ENCODE peak calls at places on chromosomes 11 and 22, in five cellular contexts. One of them, this sample, is unnamed. For H3K4me1 and H3K9me3, the result is how much of the 10 kb centered on the place peaks cover.

GRCh38 chr11:74388678-74389327 is 9.4 kb downstream of the PGM2L1 start:
- DNase-seq in small intestine: peak
- DNase-seq in A673: peak
- DNase-seq in right cardiac atrium: no peak
- DNase-seq in Peyer's patch: peak
- DNase-seq in this sample: no peak

GRCh38 chr22:20430101-20430640 is 7.5 kb downstream of the SCARF2 start:
- DNase-seq in small intestine: no peak
- DNase-seq in A673: no peak
- DNase-seq in right cardiac atrium: no peak
- DNase-seq in Peyer's patch: peak
- DNase-seq in this sample: peak

GRCh38 chr11:102447193-102447592 is 5.4 kb downstream of the TMEM123 start:
- DNase-seq in small intestine: no peak
- DNase-seq in A673: no peak
- DNase-seq in right cardiac atrium: no peak
- DNase-seq in Peyer's patch: no peak
- DNase-seq in this sample: no peak

GRCh38 chr22:40419718-40420117 is 49.3 kb downstream of the SGSM3 start:
- DNase-seq in small intestine: no peak
- DNase-seq in A673: no peak
- DNase-seq in right cardiac atrium: no peak
- DNase-seq in Peyer's patch: no peak
- DNase-seq in this sample: peak

GRCh38 chr11:31106326-31106725 is 263.2 kb downstream of the DCDC1 start:
- DNase-seq in small intestine: no peak
- DNase-seq in A673: peak
- DNase-seq in right cardiac atrium: no peak
- DNase-seq in Peyer's patch: no peak
- DNase-seq in this sample: no peak

GRCh38 chr11:119729581-119730346 is 764 bp upstream of the NECTIN1 start:
- DNase-seq in small intestine: peak
- DNase-seq in A673: peak
- DNase-seq in right cardiac atrium: peak
- DNase-seq in Peyer's patch: peak
- DNase-seq in this sample: peak

GRCh38 chr22:31135706-31136105 is 4.6 kb downstream of the PLA2G3 start:
- DNase-seq in small intestine: no peak
- DNase-seq in A673: no peak
- DNase-seq in right cardiac atrium: no peak
- DNase-seq in Peyer's patch: no peak
- DNase-seq in this sample: no peak

GRCh38 chr22:49724893-49725489 is 102.7 kb downstream of the BRD1 start:
- DNase-seq in small intestine: peak
- DNase-seq in A673: peak
- DNase-seq in right cardiac atrium: peak
- DNase-seq in Peyer's patch: peak
- DNase-seq in this sample: peak

GRCh38 chr22:48736593-48737460 is 1090.8 kb downstream of the BRD1 start:
- DNase-seq in small intestine: no peak
- DNase-seq in A673: no peak
- DNase-seq in right cardiac atrium: peak
- DNase-seq in Peyer's patch: no peak
- DNase-seq in this sample: peak

GRCh38 chr11:110921742-110922200 is 209.5 kb upstream of the ARHGAP20 start:
- DNase-seq in small intestine: no peak
- DNase-seq in A673: peak
- DNase-seq in right cardiac atrium: peak
- DNase-seq in Peyer's patch: no peak
- DNase-seq in this sample: no peak

DNA sequence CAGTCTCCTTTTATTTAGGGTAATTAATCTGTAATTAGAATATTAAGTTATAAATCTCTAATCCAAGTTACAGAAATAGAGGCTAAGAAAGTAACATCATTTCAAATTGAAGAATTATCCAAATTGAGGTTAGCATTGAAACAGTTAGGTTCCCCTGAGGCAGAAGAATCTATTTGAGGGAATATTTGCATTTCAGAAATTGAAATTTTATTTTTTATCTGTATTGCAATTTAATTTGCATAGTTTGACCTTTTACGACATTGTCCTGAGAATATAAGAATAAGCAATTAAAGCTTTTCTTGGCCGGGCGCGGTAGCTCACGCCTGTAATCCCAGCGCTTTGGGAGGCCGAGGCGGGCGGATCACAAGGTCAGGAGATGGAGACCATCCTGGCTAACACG is 27.6 kb downstream of the DDIAS start:
- DNase-seq in small intestine: no peak
- DNase-seq in A673: no peak
- DNase-seq in right cardiac atrium: no peak
- DNase-seq in Peyer's patch: no peak
- DNase-seq in this sample: no peak
- H3K4me1 ChIP-seq in small intestine: under half
- H3K4me1 ChIP-seq in A673: under half
- H3K4me1 ChIP-seq in right cardiac atrium: under half
- H3K4me1 ChIP-seq in Peyer's patch: under half
- H3K4me1 ChIP-seq in this sample: under half

DNA sequence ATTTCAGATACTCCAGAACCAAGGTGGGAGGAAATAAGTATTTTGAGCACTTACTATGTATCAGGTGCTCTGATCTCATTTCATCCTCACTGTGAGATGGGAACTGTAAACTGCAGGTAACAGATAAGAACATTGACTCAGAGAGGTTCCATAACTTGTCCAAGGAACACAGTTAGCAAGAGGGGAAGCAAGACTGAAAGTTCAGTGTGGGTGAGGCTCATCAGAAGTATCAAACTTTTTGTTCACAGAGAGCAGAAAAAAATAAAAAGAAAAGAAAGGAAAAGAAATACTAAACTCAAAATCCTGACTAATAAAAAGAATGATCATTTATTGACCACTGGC is 37.1 kb downstream of the RAB30 start:
- DNase-seq in small intestine: peak
- DNase-seq in A673: no peak
- DNase-seq in right cardiac atrium: no peak
- DNase-seq in Peyer's patch: no peak
- DNase-seq in this sample: no peak
- H3K27ac ChIP-seq in small intestine: peak
- H3K27ac ChIP-seq in A673: peak
- H3K27ac ChIP-seq in right cardiac atrium: peak
- H3K27ac ChIP-seq in Peyer's patch: peak
- H3K27ac ChIP-seq in this sample: peak

GRCh38 chr22:47591016-47591415 is 828.6 kb downstream of the TBC1D22A start:
- DNase-seq in small intestine: no peak
- DNase-seq in A673: no peak
- DNase-seq in right cardiac atrium: no peak
- DNase-seq in Peyer's patch: peak
- DNase-seq in this sample: no peak

GRCh38 chr22:47592791-47593190 is 830.3 kb downstream of the TBC1D22A start:
- DNase-seq in small intestine: no peak
- DNase-seq in A673: no peak
- DNase-seq in right cardiac atrium: no peak
- DNase-seq in Peyer's patch: no peak
- DNase-seq in this sample: no peak

GRCh38 chr22:47593291-47593690 is 830.8 kb downstream of the TBC1D22A start:
- DNase-seq in small intestine: no peak
- DNase-seq in A673: no peak
- DNase-seq in right cardiac atrium: no peak
- DNase-seq in Peyer's patch: no peak
- DNase-seq in this sample: no peak

GRCh38 chr22:47589271-47590250 is 827.1 kb downstream of the TBC1D22A start:
- DNase-seq in small intestine: no peak
- DNase-seq in A673: no peak
- DNase-seq in right cardiac atrium: no peak
- DNase-seq in Peyer's patch: peak
- DNase-seq in this sample: no peak

DNA sequence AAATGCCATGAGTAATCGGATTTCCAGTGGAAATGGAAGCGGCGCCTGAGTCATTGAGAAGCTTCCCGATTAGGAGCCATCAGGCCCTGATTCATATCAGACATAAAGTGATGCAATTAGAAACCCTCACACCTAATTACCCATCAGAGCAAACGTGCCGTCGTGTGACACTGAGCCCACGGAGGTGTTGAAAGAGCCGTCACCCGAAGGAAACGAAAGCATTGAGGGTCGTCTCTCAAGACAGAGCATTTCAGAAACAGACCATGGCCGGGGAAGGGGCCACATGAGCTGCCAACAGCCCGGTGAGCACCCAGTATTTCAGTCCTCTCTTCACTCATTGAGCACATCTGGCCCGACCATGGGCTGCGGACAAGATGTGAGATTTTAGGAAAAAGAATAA is 829.3 kb downstream of the TBC1D22A start:
- DNase-seq in small intestine: no peak
- DNase-seq in A673: no peak
- DNase-seq in right cardiac atrium: no peak
- DNase-seq in Peyer's patch: peak
- DNase-seq in this sample: no peak
- H3K9me3 ChIP-seq in small intestine: under half
- H3K9me3 ChIP-seq in A673: under half
- H3K9me3 ChIP-seq in right cardiac atrium: under half
- H3K9me3 ChIP-seq in Peyer's patch: under half
- H3K9me3 ChIP-seq in this sample: under half

GRCh38 chr11:46346886-46347636 is at the start of gene DGKZ:
- DNase-seq in small intestine: peak
- DNase-seq in A673: peak
- DNase-seq in right cardiac atrium: peak
- DNase-seq in Peyer's patch: peak
- DNase-seq in this sample: peak

GRCh38 chr11:46347637-46348311 is 511 bp downstream of the DGKZ start:
- DNase-seq in small intestine: peak
- DNase-seq in A673: no peak
- DNase-seq in right cardiac atrium: peak
- DNase-seq in Peyer's patch: no peak
- DNase-seq in this sample: peak

GRCh38 chr11:46343520-46343919 is 3.7 kb upstream of the DGKZ start:
- DNase-seq in small intestine: no peak
- DNase-seq in A673: no peak
- DNase-seq in right cardiac atrium: no peak
- DNase-seq in Peyer's patch: no peak
- DNase-seq in this sample: no peak

GRCh38 chr11:46345881-46346484 is 1.3 kb upstream of the DGKZ start:
- DNase-seq in small intestine: no peak
- DNase-seq in A673: no peak
- DNase-seq in right cardiac atrium: peak
- DNase-seq in Peyer's patch: no peak
- DNase-seq in this sample: peak

GRCh38 chr11:46345131-46345597 is 2.1 kb upstream of the DGKZ start:
- DNase-seq in small intestine: no peak
- DNase-seq in A673: no peak
- DNase-seq in right cardiac atrium: peak
- DNase-seq in Peyer's patch: peak
- DNase-seq in this sample: peak
- H3K4me1 ChIP-seq in small intestine: under half
- H3K4me1 ChIP-seq in A673: under half
- H3K4me1 ChIP-seq in right cardiac atrium: under half
- H3K4me1 ChIP-seq in Peyer's patch: under half
- H3K4me1 ChIP-seq in this sample: under half

This sample was measured in osteoblast.